ENCODE peak calls at places on chromosomes 16 and 17, in nine cellular contexts. A is prostate gland; R is LNCaP clone FGC; L is putamen; Z is NCI-H2171; Q is midbrain; N is naive thymus-derived CD8-positive, alpha-beta T cell; O is hippocampal formation; W is DMS153. B is an unnamed sample.

GRCh38 chr17:69437475-69437874 is 23.0 kb downstream of the MAP2K6 start:
- DNase-seq in A (no peak), R (no peak), L (no peak), Z (no peak), Q (no peak), N (no peak), O (no peak), W (no peak), B (no peak)

GRCh38 chr16:78002915-78003538 is 19.3 kb upstream of the CLEC3A start:
- DNase-seq in A (peak; percentile 64), R (peak; percentile 82), L (peak; percentile 73), Z (peak; percentile 47), Q (peak; percentile 73), N (peak; percentile 44), O (peak; percentile 49), W (peak; percentile 70), B (peak; percentile 83)

GRCh38 chr16:31362476-31363405 is 7.8 kb downstream of the ITGAX start:
- DNase-seq in A (no peak), R (no peak), L (no peak), Z (no peak), Q (no peak), N (no peak), O (no peak), W (no peak), B (no peak)

GRCh38 chr16:50002190-50002589 is 22.8 kb upstream of the CNEP1R1 start:
- DNase-seq in A (no peak), R (no peak), L (no peak), Z (no peak), Q (no peak), N (no peak), O (no peak), W (no peak), B (no peak)

GRCh38 chr16:50809561-50809960 is 67.7 kb downstream of the CYLD start:
- DNase-seq in A (no peak), R (no peak), L (no peak), Z (no peak), Q (no peak), N (no peak), O (no peak), W (no peak), B (no peak)

GRCh38 chr16:79843631-79844043 is 243.1 kb upstream of the MAF start:
- DNase-seq in A (no peak), R (peak; percentile 10), L (no peak), Z (no peak), Q (no peak), N (no peak), O (no peak), W (no peak), B (no peak)

GRCh38 chr17:65366102-65366844 is 195.2 kb downstream of the AXIN2 start:
- DNase-seq in A (no peak), R (no peak), L (no peak), Z (no peak), Q (no peak), N (no peak), O (no peak), W (no peak), B (no peak)

GRCh38 chr17:18996458-18996857 is 8.1 kb downstream of the FAM83G start:
- DNase-seq in A (no peak), R (no peak), L (no peak), Z (no peak), Q (no peak), N (no peak), O (no peak), W (no peak), B (no peak)

GRCh38 chr17:6940186-6940649 is 55.6 kb upstream of the ALOX12 start:
- DNase-seq in A (no peak), R (no peak), L (peak; percentile 19), Z (no peak), Q (peak; percentile 18), N (peak; percentile 12), O (no peak), W (no peak), B (no peak)

GRCh38 chr16:57028086-57028485 is 38.7 kb downstream of the NLRC5 start:
- DNase-seq in A (no peak), R (peak; percentile 17), L (no peak), Z (no peak), Q (no peak), N (no peak), O (no peak), W (no peak), B (no peak)

GRCh38 chr17:66724581-66725341 is 110.2 kb upstream of the CACNG5 start:
- DNase-seq in A (peak; percentile 34), R (peak; percentile 63), L (no peak), Z (no peak), Q (peak; percentile 14), N (no peak), O (no peak), W (peak; percentile 66), B (peak; percentile 25)

GRCh38 chr16:11748404-11749254 is 6.0 kb upstream of the TXNDC11 start:
- DNase-seq in A (no peak), R (no peak), L (no peak), Z (no peak), Q (no peak), N (no peak), O (no peak), W (no peak), B (peak; percentile 23)

GRCh38 chr17:60819447-60820130 is 141.9 kb downstream of the BCAS3 start:
- DNase-seq in A (no peak), R (no peak), L (no peak), Z (no peak), Q (no peak), N (no peak), O (no peak), W (no peak), B (no peak)

GRCh38 chr16:72424776-72425175 is 252.8 kb upstream of the PMFBP1 start:
- DNase-seq in A (no peak), R (no peak), L (peak; percentile 63), Z (no peak), Q (peak; percentile 53), N (no peak), O (no peak), W (no peak), B (no peak)

GRCh38 chr17:2011421-2012371 is 13.4 kb downstream of the RTN4RL1 start:
- DNase-seq in A (peak; percentile 89), R (peak; percentile 93), L (no peak), Z (no peak), Q (no peak), N (no peak), O (no peak), W (no peak), B (peak; percentile 41)

GRCh38 chr16:54928421-54929089 is 2.1 kb upstream of the IRX5 start:
- DNase-seq in A (peak; percentile 78), R (no peak), L (no peak), Z (peak; percentile 77), Q (peak; percentile 92), N (peak; percentile 28), O (no peak), W (no peak), B (no peak)

GRCh38 chr17:79952265-79952877 is 83.3 kb downstream of the TBC1D16 start:
- DNase-seq in A (no peak), R (no peak), L (no peak), Z (no peak), Q (no peak), N (no peak), O (no peak), W (no peak), B (no peak)

GRCh38 chr16:48164907-48165715 is 9.3 kb upstream of the ABCC12 start:
- DNase-seq in A (peak; percentile 55), R (peak; percentile 93), L (peak; percentile 35), Z (no peak), Q (peak; percentile 67), N (peak; percentile 54), O (peak; percentile 67), W (no peak), B (peak; percentile 75)

GRCh38 chr17:74956093-74956492 is 16.5 kb downstream of the HID1 start:
- DNase-seq in A (no peak), R (no peak), L (no peak), Z (no peak), Q (no peak), N (no peak), O (no peak), W (no peak), B (no peak)

GRCh38 chr16:58198022-58198683 is at the start of gene CSNK2A2:
- DNase-seq in A (peak; percentile 51), R (no peak), L (peak; percentile 66), Z (peak; percentile 71), Q (peak; percentile 72), N (peak; percentile 74), O (peak; percentile 49), W (peak; percentile 3), B (peak; percentile 57)

GRCh38 chr17:75693500-75694481 is 26.7 kb downstream of the SAP30BP start:
- DNase-seq in A (peak; percentile 97), R (peak; percentile 83), L (peak; percentile 95), Z (peak; percentile 40), Q (peak; percentile 93), N (no peak), O (peak; percentile 89), W (no peak), B (peak; percentile 45)

GRCh38 chr17:77529328-77529650 is 388.5 kb downstream of the SEC14L1 start:
- DNase-seq in A (no peak), R (no peak), L (no peak), Z (no peak), Q (no peak), N (no peak), O (no peak), W (no peak), B (no peak)

GRCh38 chr17:78558181-78558850 is 18.9 kb downstream of the DNAH17 start:
- DNase-seq in A (no peak), R (no peak), L (no peak), Z (no peak), Q (no peak), N (no peak), O (no peak), W (no peak), B (no peak)

GRCh38 chr17:10613775-10614513 is 43.2 kb downstream of the MYH3 start:
- DNase-seq in A (no peak), R (no peak), L (no peak), Z (no peak), Q (no peak), N (no peak), O (no peak), W (no peak), B (no peak)

GRCh38 chr17:80704894-80705293 is 160.3 kb downstream of the RPTOR start:
- DNase-seq in A (no peak), R (no peak), L (no peak), Z (no peak), Q (no peak), N (no peak), O (no peak), W (no peak), B (no peak)

GRCh38 chr17:7213895-7214299 is 5.7 kb downstream of the DLG4 start:
- DNase-seq in A (peak; percentile 43), R (peak; percentile 63), L (peak; percentile 79), Z (peak; percentile 99), Q (no peak), N (peak; percentile 81), O (no peak), W (peak; percentile 83), B (no peak)